ENCODE peak calls at places on chromosomes 11 and 22, in nine cellular contexts. L is heart right ventricle, Q is HL-60, P is sigmoid colon, A is right lobe of liver, W is left ventricle myocardium inferior, N is WERI-Rb-1, C is body of pancreas, K is HCT116. B is an unnamed sample.

GRCh38 chr11:125069796-125070195 is 6.7 kb downstream of the SLC37A2 start:
- DNase-seq in L (no peak), Q (no peak), P (no peak), A (no peak), W (no peak), N (no peak), C (no peak), K (no peak), B (no peak)

GRCh38 chr22:23036684-23037428 is 33.5 kb upstream of the GNAZ start:
- DNase-seq in L (no peak), Q (no peak), P (no peak), A (no peak), W (no peak), N (peak), C (peak), K (no peak), B (no peak)

GRCh38 chr11:100632970-100633452 is 54.1 kb upstream of the ARHGAP42 start:
- DNase-seq in L (peak), Q (no peak), P (peak), A (peak), W (peak), N (no peak), C (peak), K (no peak), B (no peak)

GRCh38 chr11:76634934-76635333 is 35.6 kb downstream of the LRRC32 start:
- DNase-seq in L (no peak), Q (no peak), P (peak), A (no peak), W (no peak), N (no peak), C (no peak), K (no peak), B (no peak)

GRCh38 chr22:45170001-45170466 is 6.3 kb downstream of the NUP50 start:
- DNase-seq in L (no peak), Q (no peak), P (no peak), A (no peak), W (no peak), N (no peak), C (no peak), K (no peak), B (no peak)

GRCh38 chr11:27991731-27992130 is 116.2 kb downstream of the KIF18A start:
- DNase-seq in L (no peak), Q (no peak), P (no peak), A (no peak), W (no peak), N (no peak), C (no peak), K (no peak), B (no peak)

GRCh38 chr11:26187639-26188038 is 144.3 kb upstream of the ANO3 start:
- DNase-seq in L (no peak), Q (no peak), P (no peak), A (no peak), W (no peak), N (no peak), C (peak), K (no peak), B (no peak)

GRCh38 chr11:130214861-130215530 is 55.4 kb downstream of the ST14 start:
- DNase-seq in L (no peak), Q (no peak), P (no peak), A (no peak), W (no peak), N (no peak), C (no peak), K (no peak), B (no peak)

GRCh38 chr22:22692707-22693530 is 48.5 kb downstream of the GGTLC2 start:
- DNase-seq in L (peak), Q (no peak), P (peak), A (peak), W (no peak), N (peak), C (peak), K (no peak), B (peak)

DNA sequence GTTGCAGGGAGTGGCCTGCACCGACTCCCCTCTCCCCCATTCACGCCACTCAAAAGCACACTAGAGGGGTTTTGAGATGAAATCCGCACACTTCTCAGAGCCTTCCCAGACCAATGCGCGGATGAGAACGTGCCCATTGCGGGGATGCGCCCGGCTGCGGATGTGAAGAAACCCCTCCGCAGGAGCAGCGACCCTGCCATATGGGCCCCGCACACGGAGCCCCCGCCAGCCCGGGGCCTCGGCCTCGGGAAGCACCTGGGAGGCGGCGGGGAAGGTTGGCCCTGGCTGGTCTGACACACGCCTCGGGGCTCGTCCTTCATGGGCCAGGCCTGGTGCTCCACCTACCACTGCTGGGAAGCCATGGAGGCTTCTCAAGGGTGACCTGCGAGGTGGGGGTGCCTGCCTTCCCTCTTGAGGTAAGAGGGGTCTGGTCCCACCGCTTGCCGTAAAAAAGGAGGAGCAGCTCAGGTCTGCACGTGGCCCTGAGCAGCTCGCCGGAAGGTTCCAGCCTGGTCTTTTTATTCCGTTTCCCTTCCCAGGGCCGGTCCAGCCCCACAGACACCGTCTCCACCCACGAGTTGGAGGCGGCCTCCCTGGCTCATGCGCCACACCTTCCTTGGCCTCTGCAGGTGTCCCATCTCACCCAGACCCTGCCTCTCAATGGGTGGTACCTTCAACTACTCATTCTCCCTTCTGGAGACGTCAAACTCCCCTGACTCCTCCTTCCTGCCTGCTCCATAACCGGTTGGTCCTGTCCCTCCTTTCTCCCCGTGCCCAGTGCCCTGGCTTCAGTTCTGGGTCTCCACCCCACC is 39.4 kb downstream of the TRMU start:
- DNase-seq in L (peak), Q (no peak), P (no peak), A (no peak), W (no peak), N (no peak), C (peak), K (no peak), B (peak)
- H3K4me3 ChIP-seq in L (no peak), Q (no peak), P (no peak), A (no peak), W (no peak), N (no peak), C (no peak), K (no peak), B (no peak)

GRCh38 chr11:12122083-12122482 is 11.7 kb downstream of the MICAL2 start:
- DNase-seq in L (no peak), Q (no peak), P (no peak), A (no peak), W (no peak), N (peak), C (peak), K (peak), B (no peak)

GRCh38 chr11:12121504-12121903 is 11.1 kb downstream of the MICAL2 start:
- DNase-seq in L (no peak), Q (no peak), P (no peak), A (no peak), W (no peak), N (peak), C (no peak), K (no peak), B (no peak)

GRCh38 chr11:12119502-12119901 is 9.1 kb downstream of the MICAL2 start:
- DNase-seq in L (no peak), Q (no peak), P (no peak), A (no peak), W (no peak), N (no peak), C (no peak), K (no peak), B (no peak)

GRCh38 chr11:12120031-12121008 is 9.9 kb downstream of the MICAL2 start:
- DNase-seq in L (no peak), Q (no peak), P (no peak), A (no peak), W (no peak), N (peak), C (no peak), K (no peak), B (no peak)

DNA sequence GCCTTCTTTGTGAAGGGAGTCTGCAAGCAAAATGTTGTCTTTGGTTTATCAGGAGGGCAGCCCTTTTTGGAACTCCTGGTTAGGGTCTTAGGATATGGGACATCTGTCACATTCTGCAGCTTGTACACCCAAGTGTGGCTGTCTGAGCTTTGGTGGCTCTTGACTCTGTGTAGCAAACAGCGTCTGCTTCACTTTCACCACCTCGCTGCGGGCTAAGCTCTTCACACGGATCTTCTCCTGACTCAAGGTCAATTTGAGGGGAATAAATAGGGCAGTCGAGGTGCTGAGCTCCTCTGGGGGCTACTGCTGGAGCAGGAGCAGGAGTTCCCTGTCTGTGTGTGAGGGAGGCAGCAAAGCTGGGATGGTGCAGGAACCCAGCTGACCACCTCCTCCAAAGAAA is 10.6 kb downstream of the MICAL2 start:
- DNase-seq in L (no peak), Q (no peak), P (no peak), A (no peak), W (no peak), N (peak), C (no peak), K (no peak), B (no peak)
- H3K27ac ChIP-seq in L (no peak), Q (no peak), P (peak), A (no peak), W (no peak), N (peak), C (no peak), K (no peak), B (no peak)

GRCh38 chr11:119471329-119471728 is 48.4 kb upstream of the THY1 start:
- DNase-seq in L (no peak), Q (no peak), P (no peak), A (no peak), W (no peak), N (no peak), C (no peak), K (no peak), B (no peak)
- TF ChIP-seq CTCF in L (no peak), Q (no peak), P (no peak), A (no peak), W (no peak), N (no peak), C (no peak), K (no peak), B (no peak)

DNA sequence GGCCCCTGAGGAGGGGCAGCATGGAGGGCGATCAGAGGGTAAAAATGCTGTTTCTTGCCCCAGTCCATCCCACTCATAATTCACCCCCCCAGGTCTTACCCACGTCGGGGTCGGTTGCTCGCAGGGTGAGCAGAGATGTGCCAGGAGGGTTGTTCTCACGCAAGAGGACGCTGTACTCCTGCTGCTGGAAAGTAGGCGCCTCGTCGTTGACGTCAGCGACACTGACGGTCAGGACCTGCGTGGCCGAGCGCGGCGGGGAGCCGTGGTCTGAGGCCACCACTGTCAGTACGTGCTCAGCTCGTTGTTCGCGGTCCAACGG is 10.3 kb upstream of the TPP1 start:
- DNase-seq in L (no peak), Q (no peak), P (no peak), A (no peak), W (no peak), N (no peak), C (no peak), K (no peak), B (no peak)
- H3K4me3 ChIP-seq in L (no peak), Q (no peak), P (no peak), A (no peak), W (no peak), N (no peak), C (no peak), K (no peak), B (no peak)

GRCh38 chr11:66854729-66855211 is 2.1 kb upstream of the LRFN4 start:
- DNase-seq in L (no peak), Q (no peak), P (peak), A (peak), W (no peak), N (no peak), C (no peak), K (no peak), B (no peak)
- H3K27ac ChIP-seq in L (no peak), Q (no peak), P (no peak), A (no peak), W (no peak), N (no peak), C (no peak), K (peak), B (no peak)

GRCh38 chr11:60169264-60169915 is 13.5 kb downstream of the MS4A6A start:
- DNase-seq in L (no peak), Q (peak), P (no peak), A (no peak), W (no peak), N (peak), C (peak), K (peak), B (no peak)
- TF ChIP-seq CTCF in L (peak), Q (peak), P (no peak), A (peak), W (peak), N (no peak), C (peak), K (peak), B (no peak)

B was measured in left lung.